ENCODE peak calls at places on chromosomes 1 and 21, in eight cellular contexts. A is effector memory CD4-positive, alpha-beta T cell; G is PC-3; T is tibial artery; W is IMR-90; M is transverse colon; Z is uterus; S is fibroblast of lung. C is an unnamed sample.

GRCh38 chr1:11482186-11482585 is 3.2 kb downstream of the DISP3 start:
- DNase-seq in W (no peak), T (no peak), Z (no peak), G (no peak), A (no peak), S (no peak), M (no peak), C (no peak)

GRCh38 chr1:200998323-200998722 is 25.2 kb downstream of the KIF21B start:
- DNase-seq in G (no peak), M (no peak), S (no peak), T (no peak), W (no peak), Z (no peak), A (no peak), C (no peak)

GRCh38 chr1:109838838-109839240 is 71.8 kb upstream of the CSF1 start:
- DNase-seq in T (no peak), M (no peak), W (peak; percentile 77), G (peak; percentile 66), Z (no peak), S (peak; percentile 45), A (no peak), C (no peak)

GRCh38 chr1:240036526-240036925 is 55.2 kb upstream of the FMN2 start:
- DNase-seq in T (no peak), M (no peak), S (no peak), W (no peak), A (no peak), G (no peak), Z (no peak), C (no peak)

GRCh38 chr1:31122779-31123178 is 57.3 kb upstream of the PUM1 start:
- DNase-seq in S (peak; percentile 26), T (no peak), W (peak; percentile 54), Z (no peak), A (no peak), G (no peak), M (no peak), C (no peak)

GRCh38 chr1:241647658-241648057 is 4.4 kb upstream of the WDR64 start:
- DNase-seq in G (peak; percentile 60), W (no peak), T (no peak), Z (no peak), S (no peak), M (no peak), A (no peak), C (no peak)

GRCh38 chr1:15767941-15768340 is 9.3 kb downstream of the FBLIM1 start:
- DNase-seq in W (no peak), M (no peak), A (no peak), S (no peak), T (no peak), Z (no peak), G (no peak), C (no peak)

GRCh38 chr21:39724944-39725343 is 20.0 kb upstream of the IGSF5 start:
- DNase-seq in A (no peak), M (no peak), T (no peak), W (no peak), G (no peak), Z (no peak), S (no peak), C (no peak)

GRCh38 chr1:167562697-167563096 is 9.1 kb upstream of the CREG1 start:
- DNase-seq in M (no peak), A (no peak), Z (no peak), T (no peak), S (peak; percentile 27), G (no peak), W (peak; percentile 23), C (no peak)
- H3K9me3 ChIP-seq in M (no peaks in the 10 kb centered on the region), A (no peaks in the 10 kb centered on the region), Z (no peaks in the 10 kb centered on the region), T (no peaks in the 10 kb centered on the region), S (no peaks in the 10 kb centered on the region), G (no peaks in the 10 kb centered on the region), W (no peaks in the 10 kb centered on the region), C (no peaks in the 10 kb centered on the region)

GRCh38 chr1:67749263-67749843 is 64.4 kb downstream of the GADD45A start:
- DNase-seq in Z (no peak), A (no peak), T (no peak), S (no peak), G (no peak), M (peak; percentile 55), W (no peak), C (no peak)
- H3K4me3 ChIP-seq in Z (no peak overlapping the region), A (no peak overlapping the region), T (peak overlapping the region; percentile 32), S (no peak overlapping the region), G (peak overlapping the region; percentile 53), M (no peak overlapping the region), W (no peak overlapping the region), C (no peak overlapping the region)

DNA sequence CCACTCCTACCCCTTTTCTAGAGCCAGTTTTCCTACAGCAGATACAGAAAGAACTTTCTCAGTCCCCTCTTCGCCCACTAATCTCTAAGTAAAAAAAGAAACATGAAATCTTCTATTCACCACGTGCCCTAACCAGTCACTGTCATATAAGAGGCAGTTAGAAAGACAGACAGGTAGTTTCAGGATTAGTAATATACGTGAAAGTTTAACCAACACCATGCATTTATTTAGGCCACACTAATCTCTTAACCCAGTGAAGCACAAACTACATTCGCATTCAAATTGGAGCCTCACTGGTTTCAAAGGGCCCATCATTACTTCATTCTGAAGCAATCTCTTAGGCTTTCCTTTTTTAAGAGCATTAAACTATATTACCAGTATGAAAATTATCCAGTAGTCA is 10.1 kb downstream of the GPATCH2 start:
- DNase-seq in G (no peak), T (no peak), Z (no peak), A (no peak), W (no peak), M (no peak), S (no peak), C (no peak)
- H3K27ac ChIP-seq in G (no peak overlapping the region), T (no peak overlapping the region), Z (no peak overlapping the region), A (no peak overlapping the region), W (no peak overlapping the region), M (no peak overlapping the region), S (no peak overlapping the region), C (no peak overlapping the region)

GRCh38 chr1:54699936-54700525 is 15.6 kb upstream of the TTC4 start:
- DNase-seq in Z (no peak), G (no peak), A (no peak), S (no peak), M (no peak), W (no peak), T (no peak), C (no peak)
- H3K9me3 ChIP-seq in Z (no peaks in the 10 kb centered on the region), G (no peaks in the 10 kb centered on the region), A (no peaks in the 10 kb centered on the region), S (no peaks in the 10 kb centered on the region), M (no peaks in the 10 kb centered on the region), W (no peaks in the 10 kb centered on the region), T (no peaks in the 10 kb centered on the region), C (no peaks in the 10 kb centered on the region)

GRCh38 chr1:6485140-6485936 is 6.1 kb downstream of the PLEKHG5 start:
- DNase-seq in A (no peak), T (no peak), Z (no peak), G (no peak), M (no peak), W (no peak), S (no peak), C (no peak)
- H3K4me3 ChIP-seq in A (no peak overlapping the region), T (peak overlapping the region; percentile 42), Z (peak overlapping the region; percentile 5), G (peak overlapping the region; percentile 70), M (peak overlapping the region; percentile 44), W (peak overlapping the region; percentile 57), S (peak overlapping the region; percentile 32), C (peak overlapping the region; percentile 63)

GRCh38 chr1:23163395-23163794 is 5.3 kb downstream of the LUZP1 start:
- DNase-seq in M (no peak), S (no peak), A (no peak), W (no peak), G (no peak), T (no peak), Z (no peak), C (no peak)
- H3K27ac ChIP-seq in M (no peak overlapping the region), S (no peak overlapping the region), A (no peak overlapping the region), W (no peak overlapping the region), G (no peak overlapping the region), T (no peak overlapping the region), Z (no peak overlapping the region), C (no peak overlapping the region)

GRCh38 chr1:88922214-88922613 is 30.8 kb upstream of the GTF2B start:
- DNase-seq in G (peak; percentile 48), M (no peak), A (no peak), W (no peak), Z (no peak), S (no peak), T (no peak), C (no peak)
- H3K9me3 ChIP-seq in G (peaks cover 8% of the 10 kb centered on the region), M (peaks cover 9% of the 10 kb centered on the region), A (peaks cover 17% of the 10 kb centered on the region), W (peaks cover 11% of the 10 kb centered on the region), Z (peaks cover 11% of the 10 kb centered on the region), S (no peaks in the 10 kb centered on the region), T (peaks cover 23% of the 10 kb centered on the region), C (peaks cover 7% of the 10 kb centered on the region)

GRCh38 chr21:29194342-29194741 is 63.9 kb downstream of the MAP3K7CL start:
- DNase-seq in T (no peak), Z (no peak), M (no peak), A (no peak), S (no peak), W (no peak), G (peak; percentile 60), C (no peak)
- H3K4me3 ChIP-seq in T (no peak overlapping the region), Z (no peak overlapping the region), M (no peak overlapping the region), A (no peak overlapping the region), S (peak overlapping the region; percentile 9), W (no peak overlapping the region), G (no peak overlapping the region), C (no peak overlapping the region)

DNA sequence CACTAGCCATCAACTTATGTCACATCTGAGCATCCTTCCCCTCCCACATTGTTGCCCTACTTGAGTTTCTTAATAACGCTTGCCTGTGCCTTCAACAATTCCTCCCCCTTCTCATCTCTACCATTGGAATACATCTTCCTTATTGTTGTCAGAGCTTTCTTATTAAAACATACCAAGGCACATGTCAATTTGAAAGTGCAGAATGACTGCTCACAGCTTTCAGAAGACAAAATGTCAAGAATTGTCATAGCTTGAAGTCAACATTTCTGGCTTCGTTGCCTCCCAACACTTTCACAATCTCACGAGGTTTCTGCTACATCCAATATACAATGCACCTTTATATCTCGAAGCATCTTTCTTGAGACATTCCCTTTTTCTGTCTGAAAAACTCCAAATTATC is 279.9 kb downstream of the LRRC7 start:
- DNase-seq in S (no peak), T (no peak), G (no peak), M (no peak), Z (no peak), A (no peak), W (no peak), C (no peak)
- H3K27ac ChIP-seq in S (no peak overlapping the region), T (no peak overlapping the region), G (no peak overlapping the region), M (no peak overlapping the region), Z (no peak overlapping the region), A (no peak overlapping the region), W (no peak overlapping the region), C (no peak overlapping the region)